ENCODE peak calls at places on chromosome 3, in ten cellular contexts. R is tibial artery; N is IMR-90; V is fibroblast of lung; U is tibial nerve; Q is H7; H is NB4; Y is A549; O is fibroblast of the aortic adventitia; P is CD8-positive, alpha-beta memory T cell. Z is an unnamed sample.
A peak's percentile ranks its signal among the peaks of the same experiment; 100 is the strongest.

GRCh38 chr3:129161860-129162271 is 1.0 kb upstream of the ISY1 start:
- DNase-seq in N (peak; percentile 8), Q (peak; percentile 60), Y (peak; percentile 40), O (no peak), V (peak; percentile 14), U (no peak), H (peak; percentile 56), P (no peak), R (no peak), Z (peak; percentile 13)

GRCh38 chr3:59237121-59237520 is 187.3 kb upstream of the CFAP20DC start:
- DNase-seq in Y (no peak), P (no peak), N (peak; percentile 62), U (no peak), V (no peak), Q (no peak), R (no peak), O (peak; percentile 66), H (no peak), Z (no peak)

GRCh38 chr3:44076221-44076829 is 165.4 kb upstream of the TOPAZ1 start:
- DNase-seq in Y (no peak), V (no peak), P (no peak), H (no peak), R (no peak), Q (peak; percentile 41), O (no peak), N (no peak), U (no peak), Z (no peak)

GRCh38 chr3:28022916-28023315 is 218.5 kb upstream of the CMC1 start:
- DNase-seq in Q (no peak), N (no peak), H (peak; percentile 42), U (no peak), O (no peak), P (no peak), Y (no peak), V (no peak), R (no peak), Z (no peak)

GRCh38 chr3:56453027-56453426 is 15.2 kb downstream of the ERC2 start:
- DNase-seq in H (no peak), P (no peak), N (no peak), V (no peak), R (no peak), Q (no peak), Y (no peak), U (no peak), O (no peak), Z (no peak)

GRCh38 chr3:184584001-184584891 is 22.7 kb downstream of the EPHB3 start:
- DNase-seq in U (no peak), R (no peak), P (no peak), N (no peak), H (peak; percentile 34), O (no peak), V (no peak), Q (peak; percentile 81), Y (no peak), Z (no peak)

GRCh38 chr3:33438284-33438668 is 1.9 kb downstream of the UBP1 start:
- DNase-seq in U (no peak), Q (peak; percentile 16), V (peak; percentile 63), H (peak; percentile 52), P (no peak), Y (no peak), O (peak; percentile 75), R (no peak), N (peak; percentile 66), Z (peak; percentile 65)

GRCh38 chr3:24607281-24607680 is 112.6 kb upstream of the THRB start:
- DNase-seq in V (no peak), O (no peak), Y (no peak), H (no peak), Q (no peak), P (no peak), N (no peak), R (no peak), U (no peak), Z (no peak)

GRCh38 chr3:169189486-169189885 is 474.0 kb downstream of the MECOM start:
- DNase-seq in Y (no peak), O (no peak), Q (no peak), V (peak; percentile 20), P (no peak), N (peak; percentile 24), U (no peak), R (no peak), H (no peak), Z (no peak)

GRCh38 chr3:58560771-58561311 is 16.4 kb downstream of the FAM107A start:
- DNase-seq in Q (peak; percentile 82), U (no peak), R (no peak), H (peak; percentile 42), N (peak; percentile 98), V (peak; percentile 88), Y (peak; percentile 42), O (peak; percentile 97), P (no peak), Z (peak; percentile 88)

GRCh38 chr3:16081661-16082060 is 92.8 kb upstream of the GALNT15 start:
- DNase-seq in P (no peak), O (no peak), U (no peak), V (no peak), Q (no peak), N (no peak), Y (no peak), H (no peak), R (no peak), Z (no peak)

GRCh38 chr3:138381950-138382715 is 33.8 kb downstream of the MRAS start:
- DNase-seq in N (peak; percentile 45), Q (no peak), O (peak; percentile 60), V (peak; percentile 58), R (peak; percentile 83), P (no peak), H (peak; percentile 28), U (peak; percentile 76), Y (no peak), Z (peak; percentile 80)

GRCh38 chr3:142152349-142152748 is 3.0 kb upstream of the TFDP2 start:
- DNase-seq in V (no peak), Q (peak; percentile 56), H (peak; percentile 11), N (no peak), R (no peak), Y (no peak), O (no peak), P (no peak), U (no peak), Z (no peak)

GRCh38 chr3:20343790-20344189 is 157.8 kb upstream of the SGO1 start:
- DNase-seq in P (no peak), U (no peak), N (no peak), R (no peak), O (no peak), Y (no peak), Q (no peak), V (no peak), H (no peak), Z (no peak)

GRCh38 chr3:164049836-164050235 is 1028.5 kb downstream of the SI start:
- DNase-seq in N (no peak), U (no peak), Y (no peak), V (no peak), P (no peak), H (no peak), R (no peak), Q (no peak), O (no peak), Z (no peak)

GRCh38 chr3:43178891-43179366 is 73.0 kb upstream of the POMGNT2 start:
- DNase-seq in R (no peak), H (peak; percentile 42), Q (no peak), N (peak; percentile 52), V (peak; percentile 74), Y (no peak), U (no peak), P (no peak), O (peak; percentile 14), Z (peak; percentile 57)

DNA sequence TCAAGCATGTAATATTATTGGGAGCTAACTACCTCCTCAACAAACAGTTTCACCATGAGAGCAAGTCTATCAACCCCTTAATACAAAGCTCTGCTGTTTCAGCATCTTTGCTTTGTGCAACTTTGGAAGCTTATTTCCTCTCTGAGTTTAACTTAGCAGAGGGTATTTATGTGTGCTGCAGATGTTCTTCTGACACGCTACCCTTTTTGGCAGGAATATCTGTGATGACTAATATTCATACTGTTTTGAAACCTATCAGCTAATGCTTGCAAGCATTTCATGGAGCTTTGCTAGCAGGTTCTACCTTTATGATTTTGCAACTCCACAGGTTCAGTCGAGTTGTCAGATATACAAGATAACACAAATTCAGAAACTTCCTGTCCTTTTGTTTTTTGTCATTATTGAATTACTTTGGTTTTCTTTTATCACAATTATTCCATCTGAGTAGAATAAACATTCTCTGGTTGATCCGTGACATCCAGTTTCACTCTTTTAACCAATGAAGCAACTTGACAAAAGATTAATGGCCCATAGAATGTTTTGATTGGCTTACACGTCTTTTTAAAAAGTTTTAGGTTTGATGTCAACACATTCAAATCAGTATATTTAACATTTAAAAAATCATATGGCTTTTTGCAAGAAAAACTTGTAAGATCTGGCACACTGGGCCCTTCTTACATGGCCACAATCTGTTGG is 1.7 kb upstream of the SLC9A9 start:
- DNase-seq in H (no peak), N (peak; percentile 90), Y (no peak), O (peak; percentile 95), U (peak; percentile 20), V (peak; percentile 97), R (no peak), Q (no peak), P (no peak), Z (peak; percentile 77)
- H3K4me3 ChIP-seq in H (no peak overlapping the region), N (no peak overlapping the region), Y (no peak overlapping the region), O (no peak overlapping the region), U (no peak overlapping the region), V (peak overlapping the region; percentile 20), R (no peak overlapping the region), Q (no peak overlapping the region), P (no peak overlapping the region), Z (no peak overlapping the region)

DNA sequence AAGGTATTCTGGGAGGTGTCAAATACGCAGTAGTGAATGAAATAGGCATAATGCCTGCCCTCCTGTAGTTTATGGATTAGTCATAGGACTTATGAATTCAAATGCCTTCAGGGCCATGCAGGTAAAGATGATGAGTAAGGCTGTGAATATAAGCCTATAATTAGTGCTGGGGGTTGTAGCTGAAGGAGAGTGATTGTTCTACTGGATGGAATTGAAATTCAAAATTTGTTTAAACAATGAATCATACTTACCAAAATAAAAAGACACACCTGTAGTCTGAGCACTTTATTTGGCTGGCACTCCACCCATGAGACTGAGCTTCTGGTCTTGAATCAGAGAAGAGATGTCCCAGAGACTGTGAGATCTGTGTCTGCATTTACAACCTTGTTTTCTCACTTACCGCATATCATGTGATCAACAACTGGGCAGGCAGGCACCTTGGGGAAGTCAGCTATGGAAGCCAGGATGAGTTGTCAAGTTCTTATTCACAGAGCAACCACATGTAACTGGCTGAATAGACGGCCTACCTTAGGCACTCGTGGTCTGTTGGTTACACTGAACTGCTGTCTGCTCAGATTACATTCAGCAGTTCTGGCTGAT is 291.8 kb downstream of the NAALADL2 start:
- DNase-seq in N (peak; percentile 4), Q (no peak), H (no peak), R (no peak), U (no peak), P (no peak), V (no peak), Y (no peak), O (no peak), Z (no peak)
- H3K4me3 ChIP-seq in N (no peak overlapping the region), Q (no peak overlapping the region), H (no peak overlapping the region), R (no peak overlapping the region), U (no peak overlapping the region), P (no peak overlapping the region), V (no peak overlapping the region), Y (no peak overlapping the region), O (no peak overlapping the region), Z (no peak overlapping the region)

GRCh38 chr3:12553921-12554391 is 2.9 kb upstream of the MKRN2 start:
- DNase-seq in Y (no peak), R (peak; percentile 25), U (no peak), N (no peak), O (peak; percentile 14), H (peak; percentile 65), V (peak; percentile 37), Q (peak; percentile 49), P (peak; percentile 13), Z (peak; percentile 61)
- H3K4me3 ChIP-seq in Y (peak overlapping the region; percentile 51), R (peak overlapping the region; percentile 37), U (peak overlapping the region; percentile 19), N (peak overlapping the region; percentile 76), O (peak overlapping the region; percentile 62), H (peak overlapping the region; percentile 73), V (peak overlapping the region; percentile 68), Q (peak overlapping the region; percentile 39), P (peak overlapping the region; percentile 49), Z (peak overlapping the region; percentile 63)

GRCh38 chr3:29145370-29145769 is 135.5 kb upstream of the RBMS3 start:
- DNase-seq in Q (no peak), V (no peak), O (no peak), Y (no peak), H (no peak), U (no peak), P (no peak), R (no peak), N (no peak), Z (no peak)
- H3K4me3 ChIP-seq in Q (no peak overlapping the region), V (no peak overlapping the region), O (no peak overlapping the region), Y (no peak overlapping the region), H (no peak overlapping the region), U (no peak overlapping the region), P (no peak overlapping the region), R (no peak overlapping the region), N (no peak overlapping the region), Z (no peak overlapping the region)

Z was measured in foreskin fibroblast.